ENCODE peak calls at places on chromosomes 1 and 21, in eight cellular contexts. G, S, F, T, N, D, M and R are unnamed samples.
A peak's percentile ranks its signal among the peaks of the same experiment; 100 is the strongest.

GRCh38 chr1:211589782-211590721 is 11.1 kb upstream of the SLC30A1 start:
- DNase-seq in D (no peak), T (no peak), G (peak; percentile 65), F (no peak), N (no peak), M (no peak), S (peak; percentile 91), R (no peak)

GRCh38 chr1:45843474-45843905 is 40.1 kb downstream of the MAST2 start:
- DNase-seq in D (no peak), M (no peak), N (no peak), F (no peak), S (peak; percentile 82), G (no peak), T (no peak), R (no peak)

GRCh38 chr1:241990040-241990439 is 8.9 kb downstream of the MAP1LC3C start:
- DNase-seq in S (peak; percentile 95), F (peak; percentile 61), N (peak; percentile 79), T (no peak), G (no peak), M (peak; percentile 80), D (peak; percentile 56), R (no peak)

GRCh38 chr1:43688594-43689000 is 18.7 kb upstream of the ST3GAL3 start:
- DNase-seq in N (no peak), M (no peak), F (no peak), G (no peak), S (peak; percentile 88), D (no peak), T (no peak), R (no peak)

GRCh38 chr1:39657923-39658485 is 13.9 kb downstream of the NT5C1A start:
- DNase-seq in D (peak; percentile 85), F (peak; percentile 68), S (peak; percentile 64), T (peak; percentile 42), N (peak; percentile 78), G (no peak), M (peak; percentile 93), R (peak; percentile 56)

GRCh38 chr1:239418241-239418640 is 31.9 kb downstream of the CHRM3 start:
- DNase-seq in F (no peak), D (no peak), T (no peak), N (no peak), G (no peak), S (no peak), M (no peak), R (no peak)

GRCh38 chr1:15543589-15544568 is 17.2 kb downstream of the DNAJC16 start:
- DNase-seq in N (no peak), D (peak; percentile 72), G (no peak), T (no peak), M (peak; percentile 15), S (peak; percentile 89), F (no peak), R (no peak)

GRCh38 chr21:27694667-27695066 is 727.8 kb upstream of the ADAMTS5 start:
- DNase-seq in T (no peak), N (no peak), M (no peak), S (no peak), D (no peak), F (no peak), G (no peak), R (no peak)

GRCh38 chr21:36776981-36777617 is 78.2 kb downstream of the SIM2 start:
- DNase-seq in G (no peak), T (no peak), M (no peak), F (no peak), D (no peak), S (no peak), N (no peak), R (no peak)

GRCh38 chr1:116537439-116537838 is 33.4 kb downstream of the CD58 start:
- DNase-seq in G (peak; percentile 93), T (no peak), S (no peak), D (peak; percentile 40), M (no peak), N (no peak), F (no peak), R (no peak)

GRCh38 chr1:186202174-186202843 is 172.7 kb downstream of the TPR start:
- DNase-seq in N (no peak), M (no peak), G (no peak), D (no peak), T (no peak), F (no peak), S (peak; percentile 96), R (no peak)

GRCh38 chr1:50970508-50970885 is 452 bp downstream of the CDKN2C start:
- DNase-seq in T (no peak), G (no peak), F (no peak), S (no peak), M (no peak), D (no peak), N (no peak), R (no peak)

GRCh38 chr1:50972766-50973165 is 2.7 kb downstream of the CDKN2C start:
- DNase-seq in G (no peak), N (no peak), T (no peak), D (no peak), S (peak; percentile 51), F (no peak), M (no peak), R (no peak)

GRCh38 chr1:50971748-50972305 is 1.8 kb downstream of the CDKN2C start:
- DNase-seq in S (peak; percentile 50), M (no peak), N (no peak), T (no peak), G (no peak), D (no peak), F (no peak), R (no peak)

GRCh38 chr1:50969611-50970507 is at the start of gene CDKN2C:
- DNase-seq in T (peak; percentile 50), G (peak; percentile 69), N (no peak), D (peak; percentile 47), M (peak; percentile 83), S (peak; percentile 92), F (peak; percentile 77), R (peak; percentile 63)

GRCh38 chr1:50970927-50971582 is 1.0 kb downstream of the CDKN2C start:
- DNase-seq in D (no peak), G (no peak), S (peak; percentile 52), N (no peak), M (no peak), F (no peak), T (no peak), R (no peak)
- H3K4me3 ChIP-seq in D (peak overlapping the region; percentile 78), G (peak overlapping the region; percentile 86), S (peak overlapping the region; percentile 97), N (no peak overlapping the region), M (peak overlapping the region; percentile 79), F (peak overlapping the region; percentile 91), T (peak overlapping the region; percentile 94), R (peak overlapping the region; percentile 91)

DNA sequence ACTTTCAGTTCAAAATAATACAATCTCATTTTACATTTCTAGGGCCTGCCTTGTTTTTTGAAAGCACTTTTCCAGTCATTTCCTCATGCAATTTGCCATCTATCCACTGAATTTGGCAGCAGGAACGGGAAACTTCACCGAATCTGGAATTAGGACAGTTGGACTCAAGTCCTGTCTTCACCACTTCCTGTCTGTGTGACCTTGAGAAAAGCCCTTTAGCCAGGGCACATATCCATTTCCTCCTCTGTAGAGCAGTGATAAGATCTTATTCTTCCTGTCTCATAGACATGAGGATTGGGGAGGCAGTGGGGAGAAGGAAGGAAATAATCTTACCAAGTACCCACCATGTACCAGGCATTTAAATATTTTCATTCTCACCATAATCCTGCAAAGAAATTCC is 12.0 kb downstream of the VAV3 start:
- DNase-seq in F (no peak), S (no peak), M (no peak), D (no peak), N (no peak), T (no peak), G (no peak), R (no peak)
- H3K4me3 ChIP-seq in F (no peak overlapping the region), S (no peak overlapping the region), M (no peak overlapping the region), D (no peak overlapping the region), N (no peak overlapping the region), T (peak overlapping the region; percentile 31), G (no peak overlapping the region), R (no peak overlapping the region)

GRCh38 chr1:181133969-181134418 is 45.5 kb downstream of the IER5 start:
- DNase-seq in N (no peak), F (no peak), T (no peak), M (no peak), G (no peak), D (no peak), S (no peak), R (no peak)

GRCh38 chr1:181135815-181136737 is 47.6 kb downstream of the IER5 start:
- DNase-seq in G (peak; percentile 93), D (no peak), M (no peak), T (no peak), N (no peak), F (no peak), S (peak; percentile 91), R (no peak)

GRCh38 chr1:181135462-181135781 is 46.9 kb downstream of the IER5 start:
- DNase-seq in G (no peak), M (no peak), N (no peak), F (no peak), T (no peak), D (peak; percentile 77), S (peak; percentile 52), R (no peak)

GRCh38 chr1:181133441-181133951 is 45.0 kb downstream of the IER5 start:
- DNase-seq in D (no peak), G (no peak), M (peak; percentile 87), F (no peak), N (no peak), T (no peak), S (no peak), R (no peak)

DNA sequence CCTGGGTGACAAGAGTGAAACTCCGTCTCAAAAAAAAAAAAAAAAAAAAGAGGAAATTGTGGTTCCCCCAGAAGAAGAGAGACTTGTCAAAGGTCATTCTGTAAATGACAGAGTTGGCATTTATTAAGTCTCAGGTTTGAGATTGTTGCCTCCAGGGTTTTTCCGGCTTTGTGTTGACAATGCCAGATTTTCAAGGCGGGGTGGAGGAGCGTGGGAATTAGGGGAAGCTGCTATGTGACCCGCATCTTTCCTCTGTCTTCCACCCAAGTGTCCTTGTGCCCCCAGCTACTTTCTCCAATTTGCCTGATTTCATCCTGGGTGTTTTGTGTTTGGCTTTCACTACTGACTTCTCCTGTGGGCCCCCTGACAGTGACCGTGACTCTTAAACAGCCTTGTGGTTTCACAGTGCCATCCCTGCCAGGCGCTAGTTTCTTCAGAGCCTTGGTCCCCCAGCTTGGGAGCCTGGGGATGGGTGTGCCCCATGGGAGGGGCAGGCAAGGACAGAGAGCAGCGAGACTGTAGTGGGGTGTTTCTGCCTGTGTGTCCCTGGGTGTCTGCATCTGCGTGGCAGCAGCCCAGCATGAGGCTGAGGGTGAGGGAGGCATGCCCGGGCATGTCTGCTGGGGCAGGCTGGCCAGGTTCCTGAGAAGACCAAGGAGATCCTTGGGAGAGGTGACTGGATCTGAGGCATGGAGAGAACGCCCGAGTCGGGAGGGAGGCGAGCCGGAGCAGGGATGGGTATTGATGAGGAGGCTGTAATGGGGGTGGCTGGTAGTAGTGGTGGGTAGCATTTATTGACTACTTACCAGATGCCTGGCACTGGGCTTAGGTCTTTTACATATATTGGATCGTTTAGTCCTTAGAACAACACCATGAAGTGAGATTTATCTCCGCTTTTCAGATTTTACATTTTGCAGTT is 46.3 kb downstream of the IER5 start:
- DNase-seq in T (no peak), D (no peak), M (no peak), N (no peak), G (peak; percentile 92), S (peak; percentile 80), F (peak; percentile 62), R (no peak)
- H3K4me3 ChIP-seq in T (peak overlapping the region; percentile 26), D (no peak overlapping the region), M (no peak overlapping the region), N (no peak overlapping the region), G (peak overlapping the region; percentile 26), S (no peak overlapping the region), F (no peak overlapping the region), R (no peak overlapping the region)

DNA sequence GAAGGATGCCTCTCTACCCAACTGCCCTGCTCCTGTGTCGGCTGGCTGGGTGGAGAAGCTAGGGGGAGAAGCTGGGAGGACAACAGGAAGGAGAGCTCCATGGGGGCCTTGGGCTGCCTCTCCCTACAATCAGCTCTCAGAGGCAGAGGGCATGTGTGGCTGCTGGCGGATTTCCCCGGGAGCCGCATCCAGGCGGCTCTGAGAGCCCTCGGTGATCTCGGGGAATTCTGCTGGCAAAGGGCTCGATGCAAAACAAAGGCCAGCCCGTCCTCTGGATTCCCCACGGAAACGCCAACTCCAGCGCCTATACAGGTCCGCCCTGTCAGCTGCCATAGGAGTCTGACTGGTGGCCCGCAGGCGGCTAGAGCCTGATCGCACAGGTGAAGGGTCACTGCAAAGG is 26.4 kb upstream of the EVA1B start:
- DNase-seq in T (no peak), N (no peak), M (no peak), F (no peak), D (no peak), G (no peak), S (peak; percentile 30), R (no peak)
- H3K4me3 ChIP-seq in T (no peak overlapping the region), N (no peak overlapping the region), M (no peak overlapping the region), F (no peak overlapping the region), D (no peak overlapping the region), G (no peak overlapping the region), S (no peak overlapping the region), R (no peak overlapping the region)